ENCODE peak calls at places on chromosomes 6 and 20, in four cellular contexts. One of them, this sample, is unnamed.

GRCh38 chr6:135360222-135360621 is 137.3 kb downstream of the AHI1 start:
- DNase-seq in astrocyte: no peak
- DNase-seq in Panc1: no peak
- DNase-seq in coronary artery: no peak
- DNase-seq in this sample: no peak

GRCh38 chr6:111817451-111818146 is 55.7 kb downstream of the FYN start:
- DNase-seq in astrocyte: no peak
- DNase-seq in Panc1: no peak
- DNase-seq in coronary artery: no peak
- DNase-seq in this sample: no peak

GRCh38 chr20:42836339-42836738 is 353.4 kb downstream of the PTPRT start:
- DNase-seq in astrocyte: no peak
- DNase-seq in coronary artery: no peak
- DNase-seq in Panc1: no peak
- DNase-seq in this sample: no peak

GRCh38 chr6:34144581-34145160 is 1.2 kb downstream of the GRM4 start:
- DNase-seq in Panc1: no peak
- DNase-seq in astrocyte: no peak
- DNase-seq in coronary artery: no peak
- DNase-seq in this sample: no peak

GRCh38 chr6:111572216-111572706 is 33.4 kb downstream of the TRAF3IP2 start:
- DNase-seq in astrocyte: no peak
- DNase-seq in Panc1: no peak
- DNase-seq in coronary artery: no peak
- DNase-seq in this sample: no peak

GRCh38 chr6:53112404-53112803 is 36.2 kb downstream of the GCM1 start:
- DNase-seq in astrocyte: no peak
- DNase-seq in coronary artery: no peak
- DNase-seq in Panc1: no peak
- DNase-seq in this sample: no peak

GRCh38 chr6:161101517-161101916 is 109.9 kb downstream of the MAP3K4 start:
- DNase-seq in astrocyte: no peak
- DNase-seq in Panc1: no peak
- DNase-seq in coronary artery: no peak
- DNase-seq in this sample: no peak

GRCh38 chr6:167485186-167485978 is 160.5 kb downstream of the TTLL2 start:
- DNase-seq in astrocyte: peak
- DNase-seq in Panc1: no peak
- DNase-seq in coronary artery: no peak
- DNase-seq in this sample: no peak

GRCh38 chr6:29516108-29516507 is 28.4 kb upstream of the MAS1L start:
- DNase-seq in astrocyte: peak
- DNase-seq in Panc1: no peak
- DNase-seq in coronary artery: no peak
- DNase-seq in this sample: no peak

GRCh38 chr20:8540466-8540865 is 408.4 kb downstream of the PLCB1 start:
- DNase-seq in coronary artery: no peak
- DNase-seq in astrocyte: no peak
- DNase-seq in Panc1: no peak
- DNase-seq in this sample: no peak

GRCh38 chr6:35031611-35032529 is 109.3 kb downstream of the TCP11 start:
- DNase-seq in astrocyte: no peak
- DNase-seq in Panc1: no peak
- DNase-seq in coronary artery: no peak
- DNase-seq in this sample: no peak

GRCh38 chr6:33959661-33960344 is 156.0 kb upstream of the MLN start:
- DNase-seq in coronary artery: no peak
- DNase-seq in astrocyte: no peak
- DNase-seq in Panc1: no peak
- DNase-seq in this sample: no peak

GRCh38 chr6:157401734-157402338 is 20.8 kb downstream of the ZDHHC14 start:
- DNase-seq in coronary artery: no peak
- DNase-seq in astrocyte: no peak
- DNase-seq in Panc1: no peak
- DNase-seq in this sample: no peak

GRCh38 chr6:169976301-169977081 is 225.1 kb downstream of the ERMARD start:
- DNase-seq in coronary artery: no peak
- DNase-seq in astrocyte: no peak
- DNase-seq in Panc1: no peak
- DNase-seq in this sample: no peak

GRCh38 chr6:19812512-19813119 is 24.6 kb upstream of the ID4 start:
- DNase-seq in astrocyte: peak
- DNase-seq in Panc1: no peak
- DNase-seq in coronary artery: no peak
- DNase-seq in this sample: no peak

GRCh38 chr20:31890646-31891045 is 20.2 kb downstream of the TTLL9 start:
- DNase-seq in Panc1: no peak
- DNase-seq in coronary artery: no peak
- DNase-seq in astrocyte: no peak
- DNase-seq in this sample: no peak

GRCh38 chr20:38383147-38383546 is 36.9 kb downstream of the LBP start:
- DNase-seq in Panc1: no peak
- DNase-seq in astrocyte: no peak
- DNase-seq in coronary artery: no peak
- DNase-seq in this sample: no peak

GRCh38 chr6:102662851-102663250 is 1269.3 kb downstream of the GRIK2 start:
- DNase-seq in Panc1: no peak
- DNase-seq in astrocyte: no peak
- DNase-seq in coronary artery: no peak
- DNase-seq in this sample: no peak

GRCh38 chr6:26276841-26277648 is 88.0 kb upstream of the BTN3A2 start:
- DNase-seq in astrocyte: no peak
- DNase-seq in Panc1: no peak
- DNase-seq in coronary artery: no peak
- DNase-seq in this sample: no peak

DNA sequence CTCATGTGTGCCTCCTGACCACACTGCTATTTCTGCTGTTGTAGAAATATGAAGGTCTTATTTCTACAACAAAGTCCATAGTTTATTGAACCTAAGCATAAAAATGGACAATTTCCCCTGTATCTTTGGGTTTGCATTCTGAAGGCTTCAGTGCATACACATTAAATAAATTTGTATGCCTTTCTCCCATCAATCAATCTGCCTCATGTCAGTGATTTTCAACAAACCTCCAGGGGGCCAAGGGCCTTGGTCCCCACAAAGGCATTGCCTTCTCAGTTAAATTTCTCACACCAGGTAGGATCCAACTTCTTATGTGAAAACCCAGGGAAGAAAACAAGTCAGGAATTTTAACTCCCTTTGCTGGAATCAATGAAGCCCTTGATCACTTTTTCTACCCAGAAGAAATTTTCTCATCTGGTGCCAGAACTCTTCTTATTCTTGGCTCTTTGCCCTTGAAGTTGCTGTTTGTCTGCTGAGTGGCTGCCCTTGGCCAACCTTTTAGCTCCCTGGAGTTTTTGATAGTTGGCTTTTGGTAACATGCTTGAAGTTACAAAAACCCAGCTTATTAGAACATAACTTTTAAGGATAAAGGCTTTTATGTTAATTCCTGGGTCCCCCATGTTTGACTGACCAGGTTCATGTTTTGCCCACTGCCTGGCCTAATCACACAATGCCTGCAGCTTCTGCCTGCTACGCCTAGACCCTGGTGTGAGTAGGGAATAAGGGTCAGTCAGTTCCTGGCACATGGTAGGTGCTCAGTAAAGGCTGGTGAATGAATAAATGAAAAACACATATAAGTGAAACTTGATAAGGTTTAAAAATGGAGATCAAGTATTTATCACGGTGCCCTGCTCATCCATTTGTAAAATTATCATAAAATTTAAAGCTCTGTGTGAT is 37.0 kb downstream of the SHLD1 start:
- DNase-seq in astrocyte: peak
- DNase-seq in coronary artery: no peak
- DNase-seq in Panc1: no peak
- DNase-seq in this sample: no peak
- H3K4me3 ChIP-seq in astrocyte: no peak
- H3K4me3 ChIP-seq in coronary artery: no peak
- H3K4me3 ChIP-seq in Panc1: no peak
- H3K4me3 ChIP-seq in this sample: no peak

DNA sequence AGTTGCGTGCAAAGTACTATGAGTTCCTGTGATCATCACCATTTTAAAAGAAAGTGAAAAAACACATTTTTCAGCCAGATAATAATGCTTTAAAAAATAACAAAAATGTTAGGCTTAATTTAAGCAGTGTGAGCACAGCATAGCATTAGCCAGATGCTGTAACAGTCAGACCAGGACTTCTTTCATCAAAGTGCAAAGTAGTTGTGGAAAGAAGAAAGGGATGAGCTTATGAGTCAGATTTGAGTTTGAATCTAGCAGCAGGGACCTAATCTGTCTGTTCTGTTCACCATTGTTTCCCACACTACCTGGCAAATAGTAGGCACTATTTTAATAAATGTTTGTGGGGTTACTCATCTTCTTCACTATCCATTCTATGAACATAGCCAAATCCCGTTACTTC is 70.1 kb downstream of the KLHL32 start:
- DNase-seq in Panc1: no peak
- DNase-seq in astrocyte: no peak
- DNase-seq in coronary artery: no peak
- DNase-seq in this sample: no peak
- TF ChIP-seq CTCF in Panc1: no peak
- TF ChIP-seq CTCF in astrocyte: no peak
- TF ChIP-seq CTCF in coronary artery: no peak
- TF ChIP-seq CTCF in this sample: no peak

DNA sequence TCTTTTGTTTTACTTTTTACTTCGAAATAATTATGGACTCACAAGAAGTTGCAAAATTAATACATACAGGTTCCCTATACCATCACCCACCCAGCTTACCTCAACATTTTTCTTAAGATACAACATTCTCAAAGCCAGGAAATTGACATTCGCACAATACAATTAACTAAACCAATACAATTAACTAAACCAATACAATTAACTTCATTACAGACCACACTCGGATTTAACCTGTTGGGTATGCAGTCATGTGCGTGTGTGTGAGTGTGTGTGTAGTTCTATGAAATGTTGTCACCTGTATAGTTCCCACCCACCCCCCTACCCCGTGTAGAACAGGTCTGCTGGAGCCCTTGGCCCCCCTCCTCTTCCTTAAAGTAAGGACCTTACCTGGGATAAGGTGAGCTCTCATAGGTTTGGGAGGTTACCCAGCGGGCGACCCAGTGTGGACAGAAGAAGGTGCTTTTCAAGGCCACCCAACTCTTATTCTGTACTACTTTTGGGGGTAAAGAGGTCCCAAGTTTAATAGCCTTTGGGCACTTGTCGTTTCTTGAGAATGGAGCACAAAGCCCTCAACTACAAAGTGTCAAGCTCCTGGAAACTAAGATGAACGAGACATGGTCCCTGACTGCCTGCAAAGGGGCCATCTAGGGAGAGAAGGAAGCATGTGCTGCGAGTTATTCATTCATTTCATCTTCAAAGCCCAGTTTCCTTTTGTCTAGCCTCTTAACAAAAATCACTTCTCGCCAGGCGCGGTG is 544 bp upstream of the STK38 start:
- DNase-seq in astrocyte: no peak
- DNase-seq in Panc1: no peak
- DNase-seq in coronary artery: no peak
- DNase-seq in this sample: no peak
- H3K4me3 ChIP-seq in astrocyte: peak
- H3K4me3 ChIP-seq in Panc1: peak
- H3K4me3 ChIP-seq in coronary artery: peak
- H3K4me3 ChIP-seq in this sample: peak

GRCh38 chr20:10876558-10876957 is 202.8 kb upstream of the JAG1 start:
- DNase-seq in coronary artery: no peak
- DNase-seq in astrocyte: no peak
- DNase-seq in Panc1: no peak
- DNase-seq in this sample: no peak
- TF ChIP-seq CTCF in coronary artery: no peak
- TF ChIP-seq CTCF in astrocyte: no peak
- TF ChIP-seq CTCF in Panc1: no peak
- TF ChIP-seq CTCF in this sample: no peak

DNA sequence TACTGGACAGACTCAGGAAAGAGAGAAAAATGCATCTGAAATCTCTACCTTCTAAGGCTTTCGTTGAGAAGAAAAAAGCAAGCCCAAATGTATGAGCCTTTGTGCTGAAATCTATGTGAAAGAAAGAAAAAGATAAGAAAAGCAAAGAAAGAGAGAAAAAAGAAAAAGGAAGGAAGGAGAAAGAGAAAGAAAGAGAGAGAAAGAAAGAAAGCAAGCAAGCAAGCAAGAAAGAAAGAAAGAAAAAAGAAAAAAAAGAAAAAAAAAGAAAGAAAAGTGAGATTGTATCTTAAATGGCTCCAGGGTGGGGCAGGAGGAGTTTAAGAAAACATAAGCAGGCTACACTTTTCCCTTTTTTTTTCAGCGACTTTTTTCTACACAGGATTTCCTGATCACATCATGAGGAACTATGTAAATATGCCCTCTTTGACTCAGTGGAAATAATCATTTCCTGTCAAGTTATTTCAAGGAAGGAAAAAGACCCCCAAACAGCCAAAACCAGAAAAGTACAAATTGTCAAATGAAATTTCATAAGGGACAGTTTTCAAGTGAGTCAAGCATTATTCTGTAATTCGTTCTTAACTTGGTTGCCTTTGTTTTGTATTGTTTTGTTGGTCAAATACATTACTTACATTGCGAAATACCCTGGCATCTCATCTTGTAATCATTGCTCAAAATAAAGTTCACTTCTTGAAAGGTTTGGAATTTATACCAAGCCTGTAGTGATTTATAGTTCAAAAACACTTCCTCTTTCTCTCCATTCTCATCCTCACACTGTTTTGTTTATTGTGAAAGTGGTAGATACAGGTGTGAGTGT is 79.5 kb upstream of the RNF217 start:
- DNase-seq in astrocyte: peak
- DNase-seq in Panc1: no peak
- DNase-seq in coronary artery: no peak
- DNase-seq in this sample: peak
- H3K4me3 ChIP-seq in astrocyte: no peak
- H3K4me3 ChIP-seq in Panc1: no peak
- H3K4me3 ChIP-seq in coronary artery: no peak
- H3K4me3 ChIP-seq in this sample: no peak

DNA sequence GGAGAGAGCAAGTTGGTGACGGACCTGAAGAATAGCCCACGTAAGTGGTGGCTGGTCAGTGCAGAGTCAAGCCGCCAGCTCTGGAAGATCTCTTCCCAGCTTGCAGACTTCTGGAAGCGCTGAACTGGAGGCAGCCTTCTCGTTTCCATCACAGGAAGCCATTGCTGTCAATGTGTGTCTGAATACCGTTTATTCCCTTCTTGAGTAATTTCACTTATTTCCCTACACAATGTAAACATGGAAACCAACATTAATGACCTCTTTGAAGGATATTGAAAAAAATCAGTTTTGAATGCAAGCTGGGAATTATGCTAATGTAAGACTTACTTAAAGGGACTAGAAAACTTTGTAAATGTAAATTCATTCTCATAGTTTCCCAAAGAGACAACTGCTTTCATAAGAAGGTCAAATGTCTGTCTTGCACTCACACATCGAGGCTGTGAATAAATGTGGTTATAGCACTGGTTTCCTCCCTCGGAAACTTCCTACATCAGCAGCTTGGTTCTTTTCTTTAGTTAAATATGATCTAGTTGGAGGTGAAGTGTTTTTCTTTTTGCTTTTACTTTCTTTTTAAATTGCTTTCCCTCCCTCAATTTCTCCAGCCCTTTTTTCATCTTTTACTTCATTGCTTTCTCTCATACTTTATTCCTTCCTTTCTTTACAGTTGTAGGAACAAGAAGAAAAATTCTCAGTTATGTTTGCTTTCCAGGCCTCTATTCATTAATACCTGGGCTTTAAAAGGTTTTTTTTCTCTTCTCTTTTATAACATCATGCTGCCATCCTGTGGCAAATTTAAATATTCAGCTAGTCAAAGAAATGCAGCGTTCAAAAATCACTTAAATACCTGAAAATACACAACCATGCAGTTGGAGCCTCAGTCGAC is 108.2 kb downstream of the TNFAIP3 start:
- DNase-seq in Panc1: no peak
- DNase-seq in coronary artery: no peak
- DNase-seq in astrocyte: no peak
- DNase-seq in this sample: no peak
- TF ChIP-seq CTCF in Panc1: peak
- TF ChIP-seq CTCF in coronary artery: no peak
- TF ChIP-seq CTCF in astrocyte: peak
- TF ChIP-seq CTCF in this sample: peak